ENCODE peak calls at places on chromosomes 4 and X, in five cellular contexts. One of them, this sample, is unnamed.

GRCh38 chrX:49042581-49043219 is 457 bp downstream of the TFE3 start:
- DNase-seq in HepG2: no peak
- DNase-seq in A549: no peak
- DNase-seq in SK-N-SH: no peak
- DNase-seq in K562: no peak
- DNase-seq in this sample: no peak

GRCh38 chr4:137470806-137471205 is 61.5 kb downstream of the PCDH18 start:
- DNase-seq in HepG2: no peak
- DNase-seq in A549: no peak
- DNase-seq in SK-N-SH: no peak
- DNase-seq in K562: no peak
- DNase-seq in this sample: no peak

GRCh38 chr4:146478009-146478408 is 43.7 kb downstream of the SLC10A7 start:
- DNase-seq in HepG2: no peak
- DNase-seq in A549: no peak
- DNase-seq in SK-N-SH: peak
- DNase-seq in K562: no peak
- DNase-seq in this sample: no peak

GRCh38 chr4:170306208-170306607 is 216.5 kb upstream of the AADAT start:
- DNase-seq in HepG2: no peak
- DNase-seq in A549: no peak
- DNase-seq in SK-N-SH: no peak
- DNase-seq in K562: no peak
- DNase-seq in this sample: no peak

GRCh38 chr4:31613946-31614623 is 893.9 kb downstream of the PCDH7 start:
- DNase-seq in HepG2: no peak
- DNase-seq in A549: no peak
- DNase-seq in SK-N-SH: no peak
- DNase-seq in K562: no peak
- DNase-seq in this sample: no peak

GRCh38 chr4:186144596-186145569 is 40.4 kb downstream of the FAM149A start:
- DNase-seq in HepG2: no peak
- DNase-seq in A549: peak
- DNase-seq in SK-N-SH: peak
- DNase-seq in K562: no peak
- DNase-seq in this sample: peak

GRCh38 chrX:129748265-129748664 is 9.5 kb downstream of the XPNPEP2 start:
- DNase-seq in HepG2: no peak
- DNase-seq in A549: no peak
- DNase-seq in SK-N-SH: no peak
- DNase-seq in K562: no peak
- DNase-seq in this sample: peak

GRCh38 chrX:74492720-74493201 is 71.5 kb downstream of the SLC16A2 start:
- DNase-seq in HepG2: no peak
- DNase-seq in A549: no peak
- DNase-seq in SK-N-SH: peak
- DNase-seq in K562: no peak
- DNase-seq in this sample: no peak

GRCh38 chr4:98615991-98616390 is 42.4 kb downstream of the TSPAN5 start:
- DNase-seq in HepG2: no peak
- DNase-seq in A549: no peak
- DNase-seq in SK-N-SH: no peak
- DNase-seq in K562: no peak
- DNase-seq in this sample: no peak

GRCh38 chr4:66157594-66157993 is 487.3 kb upstream of the EPHA5 start:
- DNase-seq in HepG2: no peak
- DNase-seq in A549: no peak
- DNase-seq in SK-N-SH: no peak
- DNase-seq in K562: no peak
- DNase-seq in this sample: no peak

GRCh38 chrX:367866-368265 is 18.8 kb downstream of the PPP2R3B start:
- DNase-seq in HepG2: no peak
- DNase-seq in A549: no peak
- DNase-seq in SK-N-SH: no peak
- DNase-seq in K562: no peak
- DNase-seq in this sample: no peak

GRCh38 chr4:166594326-166594946 is 639.9 kb downstream of the SPOCK3 start:
- DNase-seq in HepG2: peak
- DNase-seq in A549: peak
- DNase-seq in SK-N-SH: peak
- DNase-seq in K562: no peak
- DNase-seq in this sample: no peak

GRCh38 chrX:10636337-10636736 is 16.0 kb upstream of the MID1 start:
- DNase-seq in HepG2: no peak
- DNase-seq in A549: peak
- DNase-seq in SK-N-SH: peak
- DNase-seq in K562: peak
- DNase-seq in this sample: peak

GRCh38 chr4:181761130-181761529 is 482.1 kb upstream of the TENM3 start:
- DNase-seq in HepG2: no peak
- DNase-seq in A549: no peak
- DNase-seq in SK-N-SH: no peak
- DNase-seq in K562: no peak
- DNase-seq in this sample: peak

GRCh38 chr4:36088542-36088941 is 155.8 kb downstream of the ARAP2 start:
- DNase-seq in HepG2: peak
- DNase-seq in A549: no peak
- DNase-seq in SK-N-SH: no peak
- DNase-seq in K562: no peak
- DNase-seq in this sample: no peak

GRCh38 chr4:139266583-139267257 is 13.3 kb downstream of the MGARP start:
- DNase-seq in HepG2: peak
- DNase-seq in A549: peak
- DNase-seq in SK-N-SH: peak
- DNase-seq in K562: peak
- DNase-seq in this sample: peak

GRCh38 chrX:41688835-41689234 is at the start of gene GPR34:
- DNase-seq in HepG2: no peak
- DNase-seq in A549: no peak
- DNase-seq in SK-N-SH: no peak
- DNase-seq in K562: no peak
- DNase-seq in this sample: no peak

GRCh38 chr4:72209600-72209999 is 177.8 kb downstream of the NPFFR2 start:
- DNase-seq in HepG2: no peak
- DNase-seq in A549: no peak
- DNase-seq in SK-N-SH: no peak
- DNase-seq in K562: no peak
- DNase-seq in this sample: no peak

GRCh38 chr4:113826431-113826830 is 64.9 kb upstream of the CAMK2D start:
- DNase-seq in HepG2: no peak
- DNase-seq in A549: no peak
- DNase-seq in SK-N-SH: no peak
- DNase-seq in K562: no peak
- DNase-seq in this sample: no peak

GRCh38 chr4:2246384-2247127 is 4.6 kb upstream of the HAUS3 start:
- DNase-seq in HepG2: no peak
- DNase-seq in A549: no peak
- DNase-seq in SK-N-SH: peak
- DNase-seq in K562: no peak
- DNase-seq in this sample: no peak

GRCh38 chr4:15488658-15489470 is 19.2 kb downstream of the CC2D2A start:
- DNase-seq in HepG2: no peak
- DNase-seq in A549: no peak
- DNase-seq in SK-N-SH: no peak
- DNase-seq in K562: no peak
- DNase-seq in this sample: peak

GRCh38 chrX:104668550-104668949 is 102.6 kb downstream of the IL1RAPL2 start:
- DNase-seq in HepG2: no peak
- DNase-seq in A549: peak
- DNase-seq in SK-N-SH: no peak
- DNase-seq in K562: no peak
- DNase-seq in this sample: peak

GRCh38 chrX:11261260-11261659 is 32.0 kb upstream of the AMELX start:
- DNase-seq in HepG2: no peak
- DNase-seq in A549: no peak
- DNase-seq in SK-N-SH: no peak
- DNase-seq in K562: no peak
- DNase-seq in this sample: peak

GRCh38 chr4:40196724-40197281 is at the start of gene RHOH:
- DNase-seq in HepG2: no peak
- DNase-seq in A549: no peak
- DNase-seq in SK-N-SH: no peak
- DNase-seq in K562: no peak
- DNase-seq in this sample: no peak

GRCh38 chrX:137031517-137032377 is 2.0 kb downstream of the GPR101 start:
- DNase-seq in HepG2: no peak
- DNase-seq in A549: no peak
- DNase-seq in SK-N-SH: peak
- DNase-seq in K562: peak
- DNase-seq in this sample: peak

GRCh38 chrX:102950908-102951866 is 14.1 kb downstream of the RAB40AL start:
- DNase-seq in HepG2: peak
- DNase-seq in A549: peak
- DNase-seq in SK-N-SH: peak
- DNase-seq in K562: peak
- DNase-seq in this sample: peak

GRCh38 chrX:75522565-75523411 is at the start of gene ZDHHC15:
- DNase-seq in HepG2: no peak
- DNase-seq in A549: no peak
- DNase-seq in SK-N-SH: peak
- DNase-seq in K562: no peak
- DNase-seq in this sample: no peak

GRCh38 chr4:168605411-168605810 is 108.6 kb downstream of the PALLD start:
- DNase-seq in HepG2: no peak
- DNase-seq in A549: no peak
- DNase-seq in SK-N-SH: no peak
- DNase-seq in K562: no peak
- DNase-seq in this sample: peak

GRCh38 chr4:182492456-182492855 is 249.3 kb downstream of the TENM3 start:
- DNase-seq in HepG2: no peak
- DNase-seq in A549: no peak
- DNase-seq in SK-N-SH: no peak
- DNase-seq in K562: no peak
- DNase-seq in this sample: peak

DNA sequence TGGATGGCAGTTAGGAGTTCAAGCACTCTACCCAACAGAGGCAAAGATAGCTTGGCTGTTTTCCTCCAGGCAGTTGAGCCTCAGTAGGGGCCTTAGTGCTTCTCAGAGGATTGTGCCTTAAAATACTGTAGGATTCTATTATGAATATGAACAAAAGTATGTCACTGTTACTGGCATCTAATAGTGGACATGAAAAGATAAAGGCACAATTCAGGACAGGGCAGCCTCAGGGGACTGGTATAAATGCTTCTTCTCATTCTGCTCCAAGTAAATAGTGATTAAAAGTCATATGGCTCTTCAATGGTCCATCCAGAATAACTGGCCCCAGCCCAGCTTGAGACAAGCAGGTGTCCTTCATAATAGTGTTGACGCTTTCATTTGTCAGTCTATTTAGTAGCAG is 17.7 kb downstream of the COL4A6 start:
- DNase-seq in HepG2: no peak
- DNase-seq in A549: no peak
- DNase-seq in SK-N-SH: no peak
- DNase-seq in K562: no peak
- DNase-seq in this sample: no peak
- TF ChIP-seq SMC3 in HepG2: no peak
- TF ChIP-seq SMC3 in A549: no peak
- TF ChIP-seq SMC3 in SK-N-SH: no peak
- TF ChIP-seq SMC3 in K562: no peak
- TF ChIP-seq SMC3 in this sample: no peak

GRCh38 chr4:177308125-177308524 is 1.5 kb upstream of the NEIL3 start:
- DNase-seq in HepG2: peak
- DNase-seq in A549: no peak
- DNase-seq in SK-N-SH: no peak
- DNase-seq in K562: no peak
- DNase-seq in this sample: peak
- TF ChIP-seq SMC3 in HepG2: no peak
- TF ChIP-seq SMC3 in A549: no peak
- TF ChIP-seq SMC3 in SK-N-SH: no peak
- TF ChIP-seq SMC3 in K562: no peak
- TF ChIP-seq SMC3 in this sample: no peak

GRCh38 chr4:17769406-17770174 is 11.8 kb downstream of the FAM184B start:
- DNase-seq in HepG2: no peak
- DNase-seq in A549: no peak
- DNase-seq in SK-N-SH: no peak
- DNase-seq in K562: no peak
- DNase-seq in this sample: no peak

GRCh38 chr4:17773125-17773698 is 8.2 kb downstream of the FAM184B start:
- DNase-seq in HepG2: no peak
- DNase-seq in A549: no peak
- DNase-seq in SK-N-SH: no peak
- DNase-seq in K562: no peak
- DNase-seq in this sample: no peak

GRCh38 chr4:17766826-17767458 is 14.5 kb downstream of the FAM184B start:
- DNase-seq in HepG2: no peak
- DNase-seq in A549: no peak
- DNase-seq in SK-N-SH: no peak
- DNase-seq in K562: no peak
- DNase-seq in this sample: no peak

GRCh38 chr4:17770845-17771244 is 10.6 kb downstream of the FAM184B start:
- DNase-seq in HepG2: no peak
- DNase-seq in A549: no peak
- DNase-seq in SK-N-SH: no peak
- DNase-seq in K562: no peak
- DNase-seq in this sample: no peak

GRCh38 chr4:17771284-17771908 is 10.0 kb downstream of the FAM184B start:
- DNase-seq in HepG2: no peak
- DNase-seq in A549: no peak
- DNase-seq in SK-N-SH: peak
- DNase-seq in K562: no peak
- DNase-seq in this sample: no peak
- TF ChIP-seq SMC3 in HepG2: no peak
- TF ChIP-seq SMC3 in A549: no peak
- TF ChIP-seq SMC3 in SK-N-SH: no peak
- TF ChIP-seq SMC3 in K562: no peak
- TF ChIP-seq SMC3 in this sample: no peak

GRCh38 chr4:4991541-4992099 is 27.6 kb downstream of the CYTL1 start:
- DNase-seq in HepG2: no peak
- DNase-seq in A549: no peak
- DNase-seq in SK-N-SH: no peak
- DNase-seq in K562: no peak
- DNase-seq in this sample: no peak

GRCh38 chr4:4990857-4991540 is 28.3 kb downstream of the CYTL1 start:
- DNase-seq in HepG2: no peak
- DNase-seq in A549: peak
- DNase-seq in SK-N-SH: peak
- DNase-seq in K562: no peak
- DNase-seq in this sample: peak

GRCh38 chr4:4992833-4993232 is 26.4 kb downstream of the CYTL1 start:
- DNase-seq in HepG2: no peak
- DNase-seq in A549: no peak
- DNase-seq in SK-N-SH: no peak
- DNase-seq in K562: no peak
- DNase-seq in this sample: no peak

GRCh38 chr4:4989083-4989622 is 30.1 kb downstream of the CYTL1 start:
- DNase-seq in HepG2: no peak
- DNase-seq in A549: no peak
- DNase-seq in SK-N-SH: no peak
- DNase-seq in K562: no peak
- DNase-seq in this sample: no peak

DNA sequence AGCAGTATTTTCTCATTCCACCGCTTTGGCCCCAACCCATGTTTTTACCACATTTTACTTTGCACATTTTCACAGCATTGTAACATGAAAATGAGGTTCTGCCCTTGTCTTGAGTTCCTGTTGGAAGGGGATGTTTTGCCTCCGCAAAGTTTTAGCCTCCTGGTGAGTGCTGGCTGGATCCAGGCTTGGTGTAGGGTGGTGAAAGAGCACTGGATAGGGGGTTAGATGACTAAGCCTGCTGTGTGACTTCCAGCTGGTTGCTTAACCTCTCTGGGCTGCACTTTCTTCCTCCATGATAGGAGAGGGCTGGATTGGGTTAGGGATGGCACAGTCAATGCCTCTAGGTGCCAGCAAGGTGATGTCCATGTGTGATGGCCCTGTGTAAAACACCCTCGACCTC is 28.9 kb downstream of the CYTL1 start:
- DNase-seq in HepG2: no peak
- DNase-seq in A549: no peak
- DNase-seq in SK-N-SH: no peak
- DNase-seq in K562: no peak
- DNase-seq in this sample: no peak
- TF ChIP-seq SMC3 in HepG2: no peak
- TF ChIP-seq SMC3 in A549: no peak
- TF ChIP-seq SMC3 in SK-N-SH: no peak
- TF ChIP-seq SMC3 in K562: no peak
- TF ChIP-seq SMC3 in this sample: no peak